ENCODE peak calls at places on chromosome 14, in five cellular contexts. Y, Z, E, L and K are unnamed samples.

GRCh38 chr14:74860899-74861733 is 14.8 kb downstream of the PROX2 start:
- DNase-seq in Y (peak), Z (peak), E (peak), L (peak), K (peak)

GRCh38 chr14:74917646-74918081 is 5.4 kb downstream of the RPS6KL1 start:
- DNase-seq in Y (no peak), Z (no peak), E (no peak), L (no peak), K (no peak)

GRCh38 chr14:79476552-79476951 is 734.8 kb downstream of the DIO2 start:
- DNase-seq in Y (no peak), Z (no peak), E (no peak), L (no peak), K (no peak)

GRCh38 chr14:39492267-39492666 is 60.0 kb upstream of the FBXO33 start:
- DNase-seq in Y (no peak), Z (no peak), E (peak), L (no peak), K (no peak)

GRCh38 chr14:34348592-34348991 is 113.4 kb downstream of the SPTSSA start:
- DNase-seq in Y (no peak), Z (no peak), E (no peak), L (no peak), K (no peak)

GRCh38 chr14:32934891-32935633 is 3.6 kb upstream of the NPAS3 start:
- DNase-seq in Y (no peak), Z (no peak), E (peak), L (no peak), K (no peak)

GRCh38 chr14:54589076-54589475 is 22.1 kb downstream of the SAMD4A start:
- DNase-seq in Y (no peak), Z (no peak), E (no peak), L (no peak), K (no peak)

GRCh38 chr14:32306549-32306948 is 22.5 kb upstream of the AKAP6 start:
- DNase-seq in Y (no peak), Z (no peak), E (no peak), L (no peak), K (no peak)

GRCh38 chr14:34650786-34651584 is 21.0 kb upstream of the SNX6 start:
- DNase-seq in Y (no peak), Z (peak), E (no peak), L (no peak), K (no peak)

GRCh38 chr14:102930753-102931579 is 8.5 kb downstream of the AMN start:
- DNase-seq in Y (peak), Z (no peak), E (no peak), L (no peak), K (peak)

GRCh38 chr14:94079891-94080605 is 954 bp downstream of the DDX24 start:
- DNase-seq in Y (no peak), Z (peak), E (no peak), L (no peak), K (no peak)

GRCh38 chr14:30177776-30178175 is 250.1 kb upstream of the PRKD1 start:
- DNase-seq in Y (no peak), Z (no peak), E (no peak), L (no peak), K (no peak)

GRCh38 chr14:34912182-34912581 is 37.0 kb upstream of the BAZ1A start:
- DNase-seq in Y (no peak), Z (no peak), E (no peak), L (no peak), K (no peak)

GRCh38 chr14:106343636-106344035 is 817.3 kb downstream of the TMEM121 start:
- DNase-seq in Y (no peak), Z (no peak), E (no peak), L (no peak), K (no peak)

GRCh38 chr14:33945329-33945728 is 5.5 kb downstream of the EGLN3 start:
- DNase-seq in Y (no peak), Z (no peak), E (no peak), L (no peak), K (no peak)

GRCh38 chr14:73729556-73730265 is 15.5 kb upstream of the PNMA1 start:
- DNase-seq in Y (peak), Z (no peak), E (no peak), L (no peak), K (peak)

GRCh38 chr14:31122921-31123320 is 84.7 kb downstream of the HECTD1 start:
- DNase-seq in Y (no peak), Z (no peak), E (no peak), L (no peak), K (no peak)

GRCh38 chr14:53295372-53295771 is 142.2 kb upstream of the DDHD1 start:
- DNase-seq in Y (no peak), Z (no peak), E (no peak), L (no peak), K (no peak)

DNA sequence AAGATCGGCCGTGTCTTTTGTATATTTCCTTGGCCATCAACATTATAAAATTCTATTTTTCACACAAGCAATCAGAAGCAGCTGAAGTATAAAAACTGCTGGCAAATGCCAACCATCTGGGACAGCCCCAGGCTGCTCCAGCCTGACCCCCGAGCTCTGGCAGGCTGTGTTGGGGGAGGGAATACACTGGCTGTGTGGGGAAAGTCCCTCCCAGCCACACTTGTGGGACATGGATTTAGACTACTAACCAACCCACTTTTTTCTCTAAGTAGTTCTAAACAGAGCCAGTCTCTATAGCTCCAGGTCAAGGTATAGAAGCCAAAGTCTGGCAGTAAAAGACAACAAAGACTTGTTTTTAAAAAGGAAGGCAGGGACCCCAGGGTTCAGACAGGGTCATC is 13.6 kb downstream of the POMT2 start:
- DNase-seq in Y (no peak), Z (peak), E (no peak), L (no peak), K (no peak)
- H3K27ac ChIP-seq in Y (no peak), Z (no peak), E (no peak), L (no peak), K (no peak)

GRCh38 chr14:99740411-99740810 is 52.8 kb upstream of the EML1 start:
- DNase-seq in Y (no peak), Z (no peak), E (no peak), L (no peak), K (no peak)

GRCh38 chr14:99737956-99738667 is 54.0 kb downstream of the CYP46A1 start:
- DNase-seq in Y (no peak), Z (peak), E (no peak), L (no peak), K (no peak)

GRCh38 chr14:99736600-99737371 is 52.7 kb downstream of the CYP46A1 start:
- DNase-seq in Y (peak), Z (no peak), E (peak), L (no peak), K (no peak)

GRCh38 chr14:99735189-99736135 is 51.4 kb downstream of the CYP46A1 start:
- DNase-seq in Y (no peak), Z (no peak), E (no peak), L (peak), K (no peak)

DNA sequence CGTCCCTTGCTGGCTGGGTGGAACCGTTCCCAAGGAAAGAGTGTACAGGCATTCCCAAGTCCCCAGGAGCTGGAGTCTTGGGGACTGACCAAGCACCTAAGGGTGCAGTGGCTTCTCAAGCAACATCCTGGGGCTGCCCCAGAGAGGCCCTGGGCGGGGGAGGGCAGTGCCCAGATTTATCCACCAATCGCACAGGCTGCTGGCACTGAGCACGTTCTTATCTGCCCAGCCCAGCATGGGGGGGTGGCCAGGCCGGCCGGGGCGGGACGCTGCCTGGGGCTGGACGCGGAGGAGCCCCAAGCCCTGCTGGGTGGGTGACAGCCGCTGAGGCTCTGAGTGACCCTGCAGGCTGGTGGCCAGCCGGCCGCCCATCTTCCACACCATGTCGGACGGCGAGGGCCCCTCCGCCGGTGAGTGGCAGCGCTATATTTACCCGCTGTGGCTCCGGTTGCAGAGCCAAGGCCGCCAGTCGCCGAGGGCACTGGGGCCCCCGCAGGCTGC is 53.4 kb downstream of the CYP46A1 start:
- DNase-seq in Y (peak), Z (peak), E (peak), L (peak), K (peak)
- H3K4me3 ChIP-seq in Y (peak), Z (peak), E (no peak), L (peak), K (peak)

GRCh38 chr14:95097385-95097784 is 59.9 kb downstream of the DICER1 start:
- DNase-seq in Y (no peak), Z (no peak), E (no peak), L (no peak), K (no peak)

GRCh38 chr14:95104911-95105310 is 52.4 kb downstream of the DICER1 start:
- DNase-seq in Y (no peak), Z (no peak), E (no peak), L (no peak), K (no peak)

GRCh38 chr14:95102678-95103039 is 54.7 kb downstream of the DICER1 start:
- DNase-seq in Y (no peak), Z (no peak), E (no peak), L (no peak), K (no peak)

GRCh38 chr14:95098984-95099599 is 58.2 kb downstream of the DICER1 start:
- DNase-seq in Y (peak), Z (peak), E (peak), L (peak), K (peak)

GRCh38 chr14:95101736-95102677 is 55.3 kb downstream of the DICER1 start:
- DNase-seq in Y (no peak), Z (no peak), E (no peak), L (no peak), K (no peak)
- H3K27ac ChIP-seq in Y (no peak), Z (no peak), E (no peak), L (no peak), K (no peak)

DNA sequence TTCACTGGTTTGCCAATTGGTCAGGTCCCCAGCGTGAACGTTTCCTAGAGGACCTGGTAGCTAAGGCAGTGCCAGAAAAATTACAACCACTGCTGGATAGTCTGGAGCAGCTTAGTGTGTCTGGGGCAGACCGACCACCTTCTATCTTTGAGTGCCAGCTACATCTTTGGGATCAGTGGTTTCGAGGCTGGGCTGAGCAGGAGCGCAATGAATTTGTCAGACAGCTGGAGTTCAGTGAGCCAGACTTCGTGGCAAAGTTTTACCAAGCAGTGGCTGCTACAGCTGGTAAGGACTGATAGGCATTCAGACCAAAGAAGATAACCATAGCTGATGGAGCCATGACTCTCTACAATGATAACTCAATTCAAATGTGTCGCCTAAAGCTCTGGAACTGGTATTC is 2.5 kb downstream of the C14orf119 start:
- DNase-seq in Y (no peak), Z (no peak), E (no peak), L (no peak), K (no peak)
- H3K4me3 ChIP-seq in Y (no peak), Z (no peak), E (no peak), L (no peak), K (no peak)

DNA sequence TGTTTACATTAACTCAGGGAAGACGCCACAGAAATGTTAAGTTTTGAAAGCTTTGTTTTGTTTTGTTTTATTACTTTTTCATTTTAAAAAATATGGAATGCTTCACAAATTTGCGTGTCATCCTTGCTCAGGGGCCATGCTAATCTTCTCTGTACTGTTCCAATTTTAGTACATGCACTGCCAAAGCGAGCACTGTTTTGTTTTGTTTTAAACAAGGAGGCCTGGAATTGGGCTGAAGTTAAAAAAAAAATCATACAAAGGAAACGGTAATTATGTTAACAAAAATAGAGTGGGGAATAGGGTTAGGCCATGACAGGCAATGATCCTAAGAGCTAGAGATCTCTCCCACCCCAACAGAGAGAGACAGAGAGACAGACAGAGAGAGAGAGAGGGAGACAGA is 57.0 kb downstream of the ZFP36L1 start:
- DNase-seq in Y (no peak), Z (no peak), E (no peak), L (no peak), K (no peak)
- H3K27ac ChIP-seq in Y (no peak), Z (no peak), E (no peak), L (no peak), K (no peak)